ENCODE peak calls at places on chromosomes 3 and 15, in five cellular contexts. Q is GM12864, S is astrocyte of the spinal cord, C is K562, B is ovary. G is an unnamed sample.

GRCh38 chr3:43583481-43583880 is 38.3 kb downstream of the ANO10 start:
- DNase-seq in B (no peak), S (no peak), Q (no peak), C (peak), G (no peak)

GRCh38 chr3:125001557-125002413 is 54.0 kb downstream of the HEG1 start:
- DNase-seq in S (no peak), B (no peak), C (no peak), Q (no peak), G (no peak)

GRCh38 chr3:50256978-50257890 is 11.7 kb upstream of the SEMA3B start:
- DNase-seq in B (no peak), Q (no peak), C (no peak), S (peak), G (no peak)

GRCh38 chr15:93614446-93615104 is 525.6 kb upstream of the RGMA start:
- DNase-seq in B (no peak), S (no peak), Q (no peak), C (no peak), G (no peak)

GRCh38 chr3:61409638-61410037 is 151.7 kb upstream of the PTPRG start:
- DNase-seq in S (no peak), Q (no peak), C (no peak), B (no peak), G (no peak)

GRCh38 chr3:170751894-170752283 is 118.1 kb downstream of the RPL22L1 start:
- DNase-seq in S (no peak), Q (no peak), C (no peak), B (no peak), G (no peak)

GRCh38 chr3:182618981-182619591 is 174.2 kb upstream of the ATP11B start:
- DNase-seq in Q (no peak), B (no peak), S (peak), C (no peak), G (no peak)

GRCh38 chr15:31262901-31263671 is 63.5 kb upstream of the KLF13 start:
- DNase-seq in B (no peak), Q (peak), S (no peak), C (no peak), G (peak)

GRCh38 chr15:59222106-59222505 is 15.5 kb downstream of the LDHAL6B start:
- DNase-seq in S (peak), B (no peak), Q (no peak), C (no peak), G (no peak)

GRCh38 chr3:48595526-48596121 is 495 bp upstream of the COL7A1 start:
- DNase-seq in S (peak), Q (no peak), B (peak), C (peak), G (peak)

GRCh38 chr3:23750573-23751484 is 54.9 kb upstream of the UBE2E1 start:
- DNase-seq in B (no peak), S (no peak), Q (no peak), C (no peak), G (no peak)

GRCh38 chr3:152968388-152969024 is 133.6 kb downstream of the P2RY1 start:
- DNase-seq in B (no peak), Q (no peak), S (peak), C (peak), G (no peak)

GRCh38 chr3:188905991-188906635 is 265.7 kb upstream of the TPRG1 start:
- DNase-seq in S (no peak), Q (no peak), B (no peak), C (no peak), G (no peak)

GRCh38 chr15:61195116-61196002 is 33.7 kb downstream of the RORA start:
- DNase-seq in Q (peak), S (peak), B (no peak), C (peak), G (no peak)

GRCh38 chr3:19436746-19437145 is 288.4 kb downstream of the KCNH8 start:
- DNase-seq in Q (no peak), B (no peak), C (no peak), S (no peak), G (no peak)

GRCh38 chr15:80151576-80151975 is 1.2 kb upstream of the FAH start:
- DNase-seq in S (no peak), Q (no peak), C (no peak), B (no peak), G (no peak)

GRCh38 chr15:57652481-57652880 is 54.0 kb upstream of the POLR2M start:
- DNase-seq in Q (no peak), S (no peak), C (no peak), B (no peak), G (no peak)

GRCh38 chr3:60290093-60290492 is 961.2 kb downstream of the FHIT start:
- DNase-seq in B (no peak), S (no peak), C (no peak), Q (no peak), G (no peak)

GRCh38 chr3:69343875-69344274 is 42.0 kb downstream of the FRMD4B start:
- DNase-seq in S (no peak), C (no peak), B (no peak), Q (no peak), G (no peak)

GRCh38 chr3:184568918-184569829 is 7.6 kb downstream of the EPHB3 start:
- DNase-seq in Q (no peak), C (no peak), S (peak), B (peak), G (peak)

GRCh38 chr15:26372712-26373111 is 400.2 kb downstream of the GABRB3 start:
- DNase-seq in Q (no peak), B (no peak), S (no peak), C (no peak), G (no peak)

GRCh38 chr3:17491601-17492000 is 250.8 kb downstream of the TBC1D5 start:
- DNase-seq in Q (no peak), S (peak), B (no peak), C (no peak), G (no peak)

GRCh38 chr15:46312133-46312740 is 677.4 kb downstream of the SQOR start:
- DNase-seq in C (peak), B (peak), S (peak), Q (peak), G (no peak)

GRCh38 chr3:165463546-165463945 is 267.4 kb upstream of the SLITRK3 start:
- DNase-seq in C (no peak), Q (no peak), S (no peak), B (no peak), G (no peak)

GRCh38 chr15:101441706-101442105 is 47.8 kb downstream of the PCSK6 start:
- DNase-seq in S (no peak), B (no peak), C (no peak), Q (no peak), G (no peak)

GRCh38 chr15:63453181-63453905 is 51.0 kb upstream of the USP3 start:
- DNase-seq in C (no peak), S (no peak), Q (no peak), B (no peak), G (no peak)

GRCh38 chr3:178195824-178196223 is 340.4 kb upstream of the KCNMB2 start:
- DNase-seq in C (peak), B (no peak), Q (no peak), S (peak), G (no peak)

GRCh38 chr15:100972975-100973350 is 53.8 kb downstream of the LRRK1 start:
- DNase-seq in B (no peak), S (no peak), Q (no peak), C (no peak), G (no peak)

GRCh38 chr3:22284559-22284958 is 533.5 kb upstream of the ZNF385D start:
- DNase-seq in C (no peak), Q (no peak), B (no peak), S (peak), G (no peak)

GRCh38 chr3:179488213-179488612 is 36.9 kb upstream of the GNB4 start:
- DNase-seq in C (no peak), Q (no peak), B (no peak), S (no peak), G (no peak)

GRCh38 chr3:195119461-195120198 is 151.3 kb downstream of the XXYLT1 start:
- DNase-seq in S (peak), B (no peak), C (no peak), Q (no peak), G (no peak)

GRCh38 chr15:67080900-67081431 is 15.6 kb downstream of the SMAD3 start:
- DNase-seq in Q (peak), S (peak), B (no peak), C (peak), G (no peak)

GRCh38 chr3:112120485-112120836 is 12.6 kb downstream of the GCSAM start:
- DNase-seq in S (no peak), Q (peak), C (no peak), B (no peak), G (no peak)

GRCh38 chr3:157532529-157533297 is 29.5 kb upstream of the VEPH1 start:
- DNase-seq in C (peak), Q (no peak), B (no peak), S (peak), G (no peak)

GRCh38 chr3:146382386-146382785 is 87.0 kb downstream of the PLSCR2 start:
- DNase-seq in S (peak), C (no peak), Q (no peak), B (no peak), G (no peak)

GRCh38 chr3:189896533-189896932 is 224.2 kb downstream of the P3H2 start:
- DNase-seq in C (no peak), Q (no peak), B (no peak), S (no peak), G (no peak)

GRCh38 chr3:33490641-33491241 is 50.5 kb upstream of the UBP1 start:
- DNase-seq in B (no peak), C (peak), S (no peak), Q (no peak), G (no peak)

DNA sequence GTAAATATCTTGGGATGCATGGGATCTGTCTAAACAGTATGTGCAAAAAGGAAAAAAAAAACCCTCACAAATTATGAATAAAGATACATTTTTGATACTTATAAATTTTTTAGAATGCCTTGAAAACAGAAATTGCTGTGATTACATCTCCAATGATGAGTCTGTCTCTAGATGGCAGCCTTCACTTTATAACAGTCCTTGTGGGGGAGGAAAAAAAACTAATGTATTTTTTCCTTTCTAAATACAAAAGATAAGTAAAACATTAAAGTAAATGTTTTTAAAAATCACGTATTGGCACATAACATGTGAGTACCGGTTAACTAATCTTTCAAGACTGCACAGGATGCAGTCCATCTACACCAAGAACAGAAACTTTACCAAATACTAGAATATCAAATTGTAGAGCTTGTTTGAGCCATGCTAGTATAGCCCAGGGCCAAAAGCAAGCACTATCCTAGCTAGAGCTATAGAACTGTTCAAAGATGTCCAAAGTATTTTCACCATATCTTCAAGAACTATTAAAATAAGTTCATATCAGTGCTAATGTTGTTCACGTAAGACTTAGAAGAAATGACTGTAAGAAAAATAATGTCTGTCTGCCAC is 206.4 kb downstream of the STAG1 start:
- DNase-seq in Q (no peak), S (peak), C (peak), B (no peak), G (no peak)
- TF ChIP-seq CTCF in Q (no peak), S (peak), C (no peak), B (no peak), G (no peak)

DNA sequence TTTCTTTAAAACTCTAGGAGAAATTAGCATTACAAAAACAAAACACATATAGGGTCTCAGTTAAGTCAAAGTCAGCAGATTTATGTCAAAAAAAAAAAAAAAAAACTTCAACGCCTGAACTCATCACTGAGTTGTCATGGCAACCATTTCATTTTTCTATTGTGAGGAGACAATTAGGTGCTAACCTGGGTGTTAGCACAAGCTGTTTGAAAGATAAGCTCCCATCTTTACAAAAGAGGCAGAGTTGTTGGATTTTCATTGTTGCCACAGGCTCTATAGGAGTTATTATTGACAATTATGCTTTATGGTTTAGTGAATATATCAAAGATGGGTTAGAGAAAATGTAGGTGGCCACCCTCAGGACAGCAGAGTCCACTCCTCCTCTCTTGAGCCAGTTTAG is 806.9 kb downstream of the GRM7 start:
- DNase-seq in Q (no peak), S (no peak), B (no peak), C (no peak), G (no peak)
- H3K4me3 ChIP-seq in Q (no peak), S (no peak), B (no peak), C (no peak), G (no peak)

DNA sequence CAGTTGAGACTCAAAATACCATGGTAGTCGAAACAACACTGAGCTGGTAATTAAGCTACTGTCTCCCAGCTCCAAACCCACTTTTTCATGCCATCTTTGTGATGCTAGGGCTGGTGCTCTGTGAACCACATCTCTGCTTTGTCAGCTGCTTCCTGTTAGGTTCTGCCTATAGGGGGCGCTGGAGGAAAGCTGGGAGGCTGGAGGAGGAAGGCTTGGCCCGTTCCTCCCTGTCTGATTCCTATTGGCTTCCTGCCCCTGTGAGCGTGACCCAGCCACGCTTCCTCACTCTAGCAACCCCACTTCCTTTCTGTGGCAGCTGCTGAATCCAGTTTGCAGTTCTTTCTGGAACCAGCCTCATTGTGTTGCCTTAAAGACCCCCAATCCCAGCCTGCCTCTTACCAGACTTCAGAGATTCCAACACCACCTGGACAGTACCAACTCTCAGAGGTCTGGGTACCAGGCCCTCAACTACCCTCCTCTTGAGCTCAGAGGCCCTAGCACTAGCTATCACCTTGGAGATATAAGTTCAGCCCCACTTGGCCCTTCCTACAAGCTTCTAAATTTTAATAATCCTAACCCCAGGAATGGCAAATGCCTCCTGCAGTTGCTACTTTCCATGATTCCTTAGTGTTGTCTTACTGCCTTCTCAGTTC is 120.9 kb downstream of the ERC2 start:
- DNase-seq in C (peak), Q (no peak), S (no peak), B (no peak), G (no peak)
- TF ChIP-seq CTCF in C (peak), Q (peak), S (peak), B (no peak), G (no peak)

DNA sequence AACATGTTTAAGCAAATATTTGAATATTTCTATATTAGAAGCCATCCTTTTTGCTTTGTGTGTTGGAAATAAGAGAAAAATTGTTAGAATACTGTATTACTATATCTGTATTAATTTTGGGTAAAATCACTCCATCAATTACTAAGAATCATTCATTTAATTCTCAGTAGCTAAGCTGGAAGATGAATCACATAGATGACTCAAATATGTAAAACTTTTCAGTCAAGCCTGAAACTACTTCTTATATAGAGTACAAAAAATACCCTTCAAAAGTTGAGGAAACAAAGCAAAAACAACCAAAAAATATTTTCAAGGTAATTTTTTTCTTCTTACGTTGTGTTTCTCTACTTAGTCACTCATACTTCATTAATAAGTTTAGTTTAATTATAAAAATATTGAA is 205.7 kb upstream of the ROBO1 start:
- DNase-seq in C (no peak), S (peak), B (no peak), Q (no peak), G (no peak)
- H3K4me3 ChIP-seq in C (no peak), S (no peak), B (no peak), Q (no peak), G (no peak)

DNA sequence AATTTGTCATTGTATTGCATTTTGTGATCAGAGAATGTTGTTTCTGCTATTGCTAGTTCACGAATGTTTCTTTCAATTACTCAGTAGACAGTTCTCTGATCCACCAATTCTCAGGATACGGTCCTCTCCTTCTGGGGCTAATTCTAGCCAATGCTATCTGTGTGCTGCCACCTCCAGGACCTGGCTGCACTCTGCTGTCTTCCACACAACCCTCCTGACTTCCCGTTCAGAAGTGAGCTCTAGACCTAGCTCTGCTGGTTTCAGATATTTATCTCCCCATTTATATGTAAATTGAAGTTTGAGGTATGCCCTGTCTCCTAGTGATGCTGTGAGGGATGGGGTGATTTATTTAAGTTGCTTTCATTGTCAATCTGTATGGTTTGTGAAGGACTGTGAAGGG is 21.7 kb upstream of the UBL7 start:
- DNase-seq in Q (no peak), B (no peak), C (peak), S (no peak), G (no peak)
- TF ChIP-seq CTCF in Q (no peak), B (no peak), C (peak), S (peak), G (no peak)

GRCh38 chr15:95742836-95743235 is 587.7 kb upstream of the NR2F2 start:
- DNase-seq in Q (no peak), S (no peak), C (no peak), B (peak), G (no peak)

GRCh38 chr15:95737051-95737450 is 593.4 kb upstream of the NR2F2 start:
- DNase-seq in S (no peak), C (no peak), B (no peak), Q (no peak), G (no peak)

GRCh38 chr15:95739161-95739560 is 591.3 kb upstream of the NR2F2 start:
- DNase-seq in S (no peak), Q (no peak), C (no peak), B (no peak), G (no peak)

GRCh38 chr15:95742256-95742655 is 588.2 kb upstream of the NR2F2 start:
- DNase-seq in C (no peak), S (no peak), B (no peak), Q (no peak), G (no peak)

DNA sequence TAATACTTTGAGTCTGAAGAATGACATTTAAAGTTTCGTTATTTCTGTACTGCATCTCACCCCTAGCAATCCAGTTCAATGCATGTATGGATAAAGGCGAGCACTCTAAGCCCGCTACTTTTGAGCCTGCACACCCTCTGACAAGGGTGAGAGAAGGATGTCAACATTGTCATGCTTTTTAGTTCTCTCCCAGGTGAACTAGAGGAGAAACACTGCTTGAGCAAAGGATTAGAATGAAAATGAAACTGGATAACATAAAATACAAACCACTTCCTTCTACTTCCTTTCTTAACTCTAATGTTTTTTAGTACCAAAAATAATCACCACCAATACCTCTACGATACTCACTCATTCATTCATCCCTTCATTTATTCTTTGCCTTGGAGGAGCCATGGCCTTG is 588.7 kb upstream of the NR2F2 start:
- DNase-seq in B (no peak), C (no peak), Q (no peak), S (no peak), G (no peak)
- H3K4me3 ChIP-seq in B (no peak), C (no peak), Q (no peak), S (no peak), G (no peak)

DNA sequence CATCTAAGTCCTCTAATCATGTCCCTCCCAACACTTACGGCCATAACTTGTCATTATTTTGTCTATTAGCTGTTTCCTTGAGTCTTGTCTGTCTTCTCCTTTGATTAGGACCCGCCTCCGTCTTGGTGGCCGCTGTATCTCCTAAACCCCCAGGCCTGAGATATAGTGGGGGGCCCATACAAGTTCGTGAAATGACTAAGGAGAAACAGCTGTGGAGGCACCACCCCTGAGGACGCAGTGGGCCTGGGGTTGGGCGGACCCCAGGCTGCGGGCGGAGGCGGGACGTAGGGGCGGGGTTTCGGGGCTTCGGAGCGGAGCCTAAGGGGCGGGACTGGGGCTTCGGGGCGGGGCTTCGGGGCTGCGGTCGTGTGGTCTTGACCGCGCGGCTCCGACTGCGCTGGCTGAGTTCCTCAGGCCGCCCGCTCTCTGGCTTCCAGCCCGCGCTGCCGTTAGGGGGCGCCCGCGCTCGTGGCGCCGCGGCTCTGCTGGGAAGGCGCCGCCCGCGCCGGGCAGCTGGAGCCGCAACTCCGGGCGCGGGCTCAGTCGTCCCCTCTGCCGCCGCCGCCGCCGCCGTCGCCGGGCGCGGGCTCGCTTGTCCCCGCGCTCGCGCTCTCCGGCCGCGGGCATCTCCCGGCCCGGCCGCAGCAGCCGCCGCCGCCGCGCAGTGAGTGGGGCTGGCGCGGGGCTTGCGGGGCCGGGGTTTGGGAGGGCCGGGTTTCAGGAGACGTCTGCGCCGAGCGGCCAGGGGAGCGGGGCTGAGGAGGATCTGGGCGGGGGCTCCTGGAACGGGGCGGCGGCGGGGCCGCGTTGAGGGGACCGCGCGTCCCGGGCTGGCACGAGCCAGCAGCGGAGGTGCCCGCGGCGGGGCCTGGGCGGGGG is at the start of gene KCTD6:
- DNase-seq in B (peak), C (peak), Q (peak), S (peak), G (peak)
- TF ChIP-seq CTCF in B (peak), C (peak), Q (peak), S (peak), G (peak)